ENCODE peak calls at places on chromosomes 12 and 14, in four cellular contexts. Z is GM12878, W is suprapubic skin, C is sigmoid colon. D is an unnamed sample.

GRCh38 chr12:74391283-74391682 is 146.4 kb upstream of the ATXN7L3B start:
- DNase-seq in Z (no peak), C (no peak), W (no peak), D (no peak)

GRCh38 chr12:4535092-4535491 is 3.6 kb upstream of the RAD51AP1 start:
- DNase-seq in W (no peak), Z (no peak), C (no peak), D (no peak)

GRCh38 chr12:121718653-121719239 is 6.2 kb downstream of the TMEM120B start:
- DNase-seq in C (no peak), Z (no peak), W (no peak), D (no peak)

GRCh38 chr14:100025111-100025510 is 40.1 kb upstream of the EVL start:
- DNase-seq in C (no peak), Z (no peak), W (no peak), D (no peak)

GRCh38 chr14:37515761-37516160 is 79.3 kb downstream of the FOXA1 start:
- DNase-seq in C (no peak), W (no peak), Z (no peak), D (no peak)

GRCh38 chr14:58270628-58271027 is 26.0 kb downstream of the PSMA3 start:
- DNase-seq in C (no peak), W (no peak), Z (no peak), D (no peak)

GRCh38 chr12:26196424-26196722 is 1.0 kb downstream of the SSPN start:
- DNase-seq in W (no peak), Z (no peak), C (no peak), D (no peak)

GRCh38 chr12:83505586-83505985 is 818.9 kb downstream of the TMTC2 start:
- DNase-seq in C (no peak), W (no peak), Z (no peak), D (no peak)

GRCh38 chr14:53010193-53010592 is 59.3 kb upstream of the FERMT2 start:
- DNase-seq in W (no peak), Z (no peak), C (no peak), D (no peak)

GRCh38 chr12:86331012-86331411 is 74.8 kb upstream of the MGAT4C start:
- DNase-seq in Z (no peak), W (no peak), C (no peak), D (no peak)

GRCh38 chr14:56569174-56569573 is 10.4 kb upstream of the TMEM260 start:
- DNase-seq in C (no peak), W (no peak), Z (no peak), D (no peak)

GRCh38 chr14:33899723-33900341 is 51.0 kb downstream of the EGLN3 start:
- DNase-seq in Z (no peak), C (no peak), W (no peak), D (no peak)

GRCh38 chr14:70268760-70269159 is 80.0 kb upstream of the SLC8A3 start:
- DNase-seq in Z (no peak), W (no peak), C (no peak), D (no peak)

GRCh38 chr14:55556929-55557623 is 22.9 kb upstream of the KTN1 start:
- DNase-seq in W (no peak), C (peak), Z (no peak), D (peak)

GRCh38 chr14:27384124-27384523 is 786.3 kb upstream of the NOVA1 start:
- DNase-seq in C (no peak), W (no peak), Z (no peak), D (no peak)

GRCh38 chr12:131848753-131849152 is 20.6 kb downstream of the MMP17 start:
- DNase-seq in C (no peak), Z (no peak), W (no peak), D (no peak)

GRCh38 chr12:62767946-62768345 is 167.0 kb downstream of the PPM1H start:
- DNase-seq in Z (no peak), W (no peak), C (no peak), D (no peak)

GRCh38 chr14:77714926-77715325 is 7.0 kb downstream of the SLIRP start:
- DNase-seq in C (no peak), W (no peak), Z (no peak), D (no peak)

GRCh38 chr12:116839287-116839830 is 41.9 kb downstream of the HRK start:
- DNase-seq in Z (no peak), W (no peak), C (no peak), D (no peak)

GRCh38 chr12:5222011-5222461 is 178.4 kb downstream of the KCNA5 start:
- DNase-seq in W (no peak), C (no peak), Z (no peak), D (no peak)

GRCh38 chr14:56378474-56378873 is 201.1 kb upstream of the TMEM260 start:
- DNase-seq in W (no peak), Z (no peak), C (no peak), D (no peak)

GRCh38 chr12:63103489-63104131 is 47.4 kb downstream of the AVPR1A start:
- DNase-seq in W (no peak), Z (no peak), C (no peak), D (no peak)

GRCh38 chr14:77985235-77985634 is 184.9 kb upstream of the NRXN3 start:
- DNase-seq in Z (no peak), W (no peak), C (no peak), D (no peak)

GRCh38 chr12:124939428-124940142 is 25.1 kb upstream of the UBC start:
- DNase-seq in C (peak), Z (peak), W (peak), D (peak)

GRCh38 chr14:96497586-96497985 is 4.6 kb upstream of the PAPOLA start:
- DNase-seq in Z (no peak), W (no peak), C (no peak), D (no peak)

GRCh38 chr14:95876769-95877490 is at the start of gene TUNAR:
- DNase-seq in C (no peak), W (no peak), Z (no peak), D (no peak)

GRCh38 chr12:1660304-1661187 is 30.3 kb upstream of the ADIPOR2 start:
- DNase-seq in W (no peak), C (peak), Z (no peak), D (peak)

GRCh38 chr12:58419905-58420304 is 478.5 kb downstream of the ATP23 start:
- DNase-seq in Z (no peak), C (no peak), W (no peak), D (no peak)

GRCh38 chr12:4809449-4810218 is 89.4 kb downstream of the GALNT8 start:
- DNase-seq in W (no peak), Z (no peak), C (no peak), D (no peak)

GRCh38 chr12:113894717-113895116 is 71.4 kb downstream of the RBM19 start:
- DNase-seq in W (no peak), Z (no peak), C (no peak), D (no peak)

GRCh38 chr12:113722747-113723146 is 243.4 kb downstream of the RBM19 start:
- DNase-seq in C (no peak), W (no peak), Z (no peak), D (no peak)

GRCh38 chr12:124385219-124385969 is 90.5 kb downstream of the RFLNA start:
- DNase-seq in Z (no peak), W (no peak), C (no peak), D (no peak)

GRCh38 chr12:92608418-92609091 is 94.2 kb upstream of the PLEKHG7 start:
- DNase-seq in W (no peak), Z (peak), C (no peak), D (no peak)

GRCh38 chr12:65824314-65824563 is at the start of gene HMGA2:
- DNase-seq in W (peak), Z (no peak), C (peak), D (no peak)

GRCh38 chr12:51371295-51371953 is 19.8 kb downstream of the GALNT6 start:
- DNase-seq in W (no peak), Z (no peak), C (peak), D (no peak)

GRCh38 chr12:62332598-62332997 is 72.4 kb downstream of the USP15 start:
- DNase-seq in Z (no peak), W (no peak), C (no peak), D (no peak)

GRCh38 chr12:3964404-3964803 is 91.2 kb upstream of the PARP11 start:
- DNase-seq in C (no peak), Z (no peak), W (no peak), D (no peak)

GRCh38 chr14:101372894-101373640 is 188.2 kb upstream of the DIO3 start:
- DNase-seq in Z (no peak), W (no peak), C (no peak), D (no peak)

GRCh38 chr12:14959126-14959440 is 2.3 kb downstream of the ARHGDIB start:
- DNase-seq in Z (no peak), C (no peak), W (no peak), D (no peak)

GRCh38 chr14:20555845-20556244 is 5.0 kb downstream of the RNASE9 start:
- DNase-seq in C (no peak), Z (no peak), W (no peak), D (no peak)

DNA sequence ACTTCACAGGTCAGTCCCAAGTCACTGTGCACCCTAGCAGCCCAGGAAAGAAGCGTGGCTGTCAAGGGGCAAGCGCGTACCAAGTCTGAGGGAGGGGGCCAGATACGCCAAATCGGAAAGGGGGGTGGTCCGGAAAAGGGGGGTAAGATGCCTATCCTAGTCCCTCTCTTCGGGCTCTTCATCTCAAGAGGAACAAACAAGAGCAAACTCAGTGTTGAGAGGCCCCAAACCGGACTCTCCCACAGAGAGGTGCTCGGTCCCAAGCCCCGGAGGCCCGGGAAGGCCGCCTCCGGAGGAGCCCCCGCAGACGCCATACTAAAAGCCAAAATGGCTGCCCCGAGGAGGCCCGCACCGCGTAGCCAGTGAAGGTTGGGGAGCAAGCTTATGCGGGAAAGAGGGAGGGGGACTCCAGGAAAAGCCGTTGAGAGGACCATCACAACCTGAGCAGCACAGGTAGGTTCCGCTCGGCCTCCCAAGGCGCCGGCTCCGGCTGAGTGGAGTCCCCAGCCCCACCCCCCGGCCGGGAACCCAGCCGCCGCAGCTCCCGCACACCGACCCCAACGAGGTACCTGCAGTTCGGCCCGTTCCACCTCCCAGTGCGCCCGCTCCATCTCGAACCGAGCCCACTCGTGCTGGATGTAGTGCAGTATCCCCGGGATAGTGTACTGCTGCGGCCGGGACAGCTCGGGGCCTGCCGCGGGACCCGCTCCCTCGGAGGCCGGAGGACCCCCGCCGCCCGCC is at the start of gene AP4S1:
- DNase-seq in W (peak), Z (no peak), C (peak), D (peak)
- TF ChIP-seq POLR2A in W (no peak), Z (peak), C (no peak), D (no peak)

GRCh38 chr14:62126885-62127478 is 364.8 kb downstream of the SNAPC1 start:
- DNase-seq in Z (no peak), C (no peak), W (no peak), D (no peak)
- TF ChIP-seq POLR2A in Z (no peak), C (no peak), W (no peak), D (no peak)

GRCh38 chr14:68018598-68018997 is 199.0 kb downstream of the RAD51B start:
- DNase-seq in Z (no peak), C (no peak), W (no peak), D (no peak)
- TF ChIP-seq POLR2A in Z (no peak), C (no peak), W (no peak), D (no peak)

GRCh38 chr14:23302290-23303225 is at the start of gene PPP1R3E:
- DNase-seq in C (peak), W (peak), Z (no peak), D (peak)

GRCh38 chr14:23299986-23300686 is 2.5 kb downstream of the PPP1R3E start:
- DNase-seq in W (peak), Z (no peak), C (no peak), D (no peak)

GRCh38 chr14:23300687-23301223 is 1.9 kb downstream of the PPP1R3E start:
- DNase-seq in Z (no peak), C (peak), W (peak), D (peak)

GRCh38 chr14:23301288-23301968 is 1.2 kb downstream of the PPP1R3E start:
- DNase-seq in Z (peak), W (peak), C (peak), D (peak)

DNA sequence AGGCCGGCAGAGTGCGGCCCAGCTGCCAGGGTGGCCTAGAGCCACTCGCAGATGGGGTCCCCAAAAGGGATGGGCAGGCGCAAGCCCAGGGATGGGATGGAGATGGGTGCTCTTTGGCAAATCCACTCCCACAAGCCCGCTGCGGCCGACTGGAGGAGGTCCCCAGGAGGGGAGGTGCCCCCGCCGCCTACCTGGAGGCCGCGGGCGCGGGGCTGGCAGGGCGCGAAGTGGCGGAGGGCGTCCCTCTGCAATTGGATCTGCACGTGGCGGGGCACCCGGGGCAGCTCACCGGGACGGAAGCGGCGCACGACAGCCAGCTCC is 730 bp downstream of the PPP1R3E start:
- DNase-seq in C (no peak), Z (no peak), W (no peak), D (no peak)
- TF ChIP-seq POLR2A in C (peak), Z (peak), W (no peak), D (peak)

DNA sequence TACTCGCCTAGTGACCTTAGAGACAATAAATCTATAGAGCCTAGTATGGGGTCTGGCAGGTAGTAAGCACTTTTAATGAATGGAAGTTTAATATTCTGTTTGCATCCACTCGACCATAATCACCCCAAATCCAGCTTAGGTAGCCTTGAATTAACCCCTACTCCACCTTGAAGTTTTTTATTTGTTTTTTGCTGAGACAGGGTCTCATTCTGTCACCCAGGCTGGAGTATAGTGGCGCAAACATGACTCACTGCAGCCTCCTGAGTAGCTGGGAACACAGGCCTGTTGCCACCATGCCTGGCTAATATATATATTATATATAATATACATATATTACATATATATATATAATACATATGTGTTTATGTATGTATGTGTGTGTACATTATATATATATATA is 38.8 kb downstream of the MDM2 start:
- DNase-seq in Z (no peak), C (no peak), W (no peak), D (no peak)
- TF ChIP-seq POLR2A in Z (no peak), C (no peak), W (no peak), D (no peak)

GRCh38 chr12:12350868-12351463 is 924 bp upstream of the MANSC1 start:
- DNase-seq in C (no peak), Z (no peak), W (no peak), D (no peak)
- TF ChIP-seq POLR2A in C (no peak), Z (no peak), W (no peak), D (no peak)

GRCh38 chr14:105481886-105482454 is 4.7 kb upstream of the CRIP1 start:
- DNase-seq in W (peak), Z (peak), C (peak), D (peak)
- TF ChIP-seq POLR2A in W (no peak), Z (no peak), C (no peak), D (no peak)

GRCh38 chr12:46359667-46360280 is 12.8 kb downstream of the SLC38A2 start:
- DNase-seq in W (no peak), Z (no peak), C (no peak), D (no peak)
- TF ChIP-seq POLR2A in W (no peak), Z (no peak), C (no peak), D (no peak)

GRCh38 chr12:108722992-108723766 is 8.1 kb downstream of the CORO1C start:
- DNase-seq in W (no peak), Z (no peak), C (peak), D (no peak)
- TF ChIP-seq POLR2A in W (no peak), Z (no peak), C (no peak), D (no peak)

D was measured in breast epithelium.